ENCODE peak calls at places on chromosomes 2 and 18, in four cellular contexts. K is A549, Q is K562, N is HepG2. C is an unnamed sample.

GRCh38 chr2:3682811-3683210 is 20.6 kb upstream of the DCDC2C start:
- DNase-seq in K (no peak), Q (no peak), N (no peak), C (no peak)

GRCh38 chr2:191167766-191168165 is 17.0 kb upstream of the STAT4 start:
- DNase-seq in K (no peak), Q (no peak), N (no peak), C (peak; percentile 19)

GRCh38 chr2:143891879-143892308 is 628.0 kb downstream of the ZEB2 start:
- DNase-seq in K (no peak), Q (no peak), N (no peak), C (no peak)

GRCh38 chr2:184685999-184686841 is 87.9 kb downstream of the ZNF804A start:
- DNase-seq in K (no peak), Q (no peak), N (no peak), C (no peak)

GRCh38 chr18:46386788-46387187 is 270.2 kb downstream of the LOXHD1 start:
- DNase-seq in K (no peak), Q (no peak), N (no peak), C (no peak)

GRCh38 chr2:237724811-237725478 is 73.6 kb upstream of the RBM44 start:
- DNase-seq in K (no peak), Q (no peak), N (no peak), C (peak; percentile 37)

GRCh38 chr2:186422226-186422625 is 63.8 kb upstream of the ZC3H15 start:
- DNase-seq in K (no peak), Q (no peak), N (no peak), C (no peak)

GRCh38 chr18:70464343-70465114 is 175.7 kb downstream of the SOCS6 start:
- DNase-seq in K (peak; percentile 82), Q (peak; percentile 80), N (peak; percentile 64), C (peak; percentile 73)

GRCh38 chr2:240131296-240131695 is 4.8 kb downstream of the COPS9 start:
- DNase-seq in K (no peak), Q (no peak), N (no peak), C (no peak)

GRCh38 chr2:187497858-187498463 is 49.9 kb upstream of the CALCRL start:
- DNase-seq in K (no peak), Q (no peak), N (no peak), C (peak; percentile 45)

GRCh38 chr2:67451086-67451832 is 54.1 kb downstream of the ETAA1 start:
- DNase-seq in K (peak; percentile 8), Q (no peak), N (peak; percentile 17), C (peak; percentile 62)

GRCh38 chr2:111897924-111898702 is at the start of gene MERTK:
- DNase-seq in K (peak; percentile 82), Q (peak; percentile 77), N (peak; percentile 89), C (peak; percentile 92)

GRCh38 chr2:54455584-54456525 is at the start of gene SPTBN1:
- DNase-seq in K (peak; percentile 76), Q (peak; percentile 24), N (peak; percentile 87), C (peak; percentile 88)

GRCh38 chr18:986071-986470 is 81.4 kb downstream of the ADCYAP1 start:
- DNase-seq in K (no peak), Q (no peak), N (no peak), C (no peak)

GRCh38 chr2:219017166-219017931 is 24.0 kb downstream of the CFAP65 start:
- DNase-seq in K (no peak), Q (no peak), N (no peak), C (no peak)

GRCh38 chr18:80086281-80086680 is 22.8 kb upstream of the ADNP2 start:
- DNase-seq in K (no peak), Q (no peak), N (no peak), C (no peak)

GRCh38 chr2:143575340-143575739 is 446.1 kb downstream of the ARHGAP15 start:
- DNase-seq in K (no peak), Q (peak; percentile 41), N (no peak), C (no peak)

GRCh38 chr18:79047556-79048244 is 21.5 kb upstream of the ATP9B start:
- DNase-seq in K (no peak), Q (no peak), N (no peak), C (no peak)

GRCh38 chr2:214987261-214987660 is 151.2 kb downstream of the ABCA12 start:
- DNase-seq in K (no peak), Q (no peak), N (no peak), C (no peak)

GRCh38 chr2:160205511-160205910 is 5.4 kb upstream of the ITGB6 start:
- DNase-seq in K (peak; percentile 90), Q (no peak), N (peak; percentile 36), C (peak; percentile 97)

GRCh38 chr2:238239552-238239871 is 326 bp downstream of the HES6 start:
- DNase-seq in K (no peak), Q (no peak), N (no peak), C (no peak)

GRCh38 chr18:46452820-46453219 is 204.2 kb downstream of the LOXHD1 start:
- DNase-seq in K (no peak), Q (no peak), N (no peak), C (no peak)

GRCh38 chr2:11784747-11785610 is 38.5 kb downstream of the LPIN1 start:
- DNase-seq in K (peak; percentile 65), Q (peak; percentile 45), N (no peak), C (peak; percentile 49)

GRCh38 chr2:181813963-181814565 is 77.5 kb upstream of the ITPRID2 start:
- DNase-seq in K (no peak), Q (no peak), N (no peak), C (peak; percentile 81)

GRCh38 chr2:158042245-158042644 is 59.4 kb upstream of the UPP2 start:
- DNase-seq in K (no peak), Q (no peak), N (no peak), C (no peak)

GRCh38 chr2:189402932-189403331 is 38.3 kb upstream of the WDR75 start:
- DNase-seq in K (no peak), Q (no peak), N (no peak), C (no peak)

GRCh38 chr2:187541086-187542085 is 12.8 kb downstream of the TFPI start:
- DNase-seq in K (no peak), Q (no peak), N (peak; percentile 98), C (peak; percentile 96)

GRCh38 chr2:73488079-73488478 is 102.4 kb downstream of the ALMS1 start:
- DNase-seq in K (no peak), Q (no peak), N (no peak), C (no peak)

GRCh38 chr18:12946549-12947354 is 1.1 kb upstream of the SEH1L start:
- DNase-seq in K (peak; percentile 16), Q (peak; percentile 82), N (peak; percentile 93), C (no peak)

GRCh38 chr18:20960735-20961134 is 150.9 kb downstream of the ROCK1 start:
- DNase-seq in K (no peak), Q (no peak), N (no peak), C (no peak)

GRCh38 chr2:40244251-40245010 is 207.5 kb downstream of the SLC8A1 start:
- DNase-seq in K (peak; percentile 27), Q (peak; percentile 6), N (peak; percentile 37), C (peak; percentile 71)

GRCh38 chr2:40248294-40248693 is 203.6 kb downstream of the SLC8A1 start:
- DNase-seq in K (no peak), Q (no peak), N (peak; percentile 5), C (no peak)

GRCh38 chr2:40240067-40240466 is 211.8 kb downstream of the SLC8A1 start:
- DNase-seq in K (no peak), Q (no peak), N (no peak), C (peak; percentile 85)

GRCh38 chr2:40242315-40242714 is 209.6 kb downstream of the SLC8A1 start:
- DNase-seq in K (no peak), Q (no peak), N (no peak), C (no peak)

GRCh38 chr2:40243581-40243980 is 208.3 kb downstream of the SLC8A1 start:
- DNase-seq in K (no peak), Q (no peak), N (no peak), C (no peak)
- H3K27ac ChIP-seq in K (no peak overlapping the region), Q (no peak overlapping the region), N (no peak overlapping the region), C (no peak overlapping the region)

GRCh38 chr18:9878783-9879242 is 7.0 kb upstream of the TXNDC2 start:
- DNase-seq in K (no peak), Q (peak; percentile 63), N (no peak), C (no peak)

GRCh38 chr18:9877655-9878014 is 8.1 kb upstream of the TXNDC2 start:
- DNase-seq in K (no peak), Q (no peak), N (no peak), C (no peak)

GRCh38 chr18:9876523-9876866 is 9.3 kb upstream of the TXNDC2 start:
- DNase-seq in K (no peak), Q (no peak), N (no peak), C (no peak)

GRCh38 chr18:9878095-9878494 is 7.7 kb upstream of the TXNDC2 start:
- DNase-seq in K (no peak), Q (no peak), N (no peak), C (no peak)

DNA sequence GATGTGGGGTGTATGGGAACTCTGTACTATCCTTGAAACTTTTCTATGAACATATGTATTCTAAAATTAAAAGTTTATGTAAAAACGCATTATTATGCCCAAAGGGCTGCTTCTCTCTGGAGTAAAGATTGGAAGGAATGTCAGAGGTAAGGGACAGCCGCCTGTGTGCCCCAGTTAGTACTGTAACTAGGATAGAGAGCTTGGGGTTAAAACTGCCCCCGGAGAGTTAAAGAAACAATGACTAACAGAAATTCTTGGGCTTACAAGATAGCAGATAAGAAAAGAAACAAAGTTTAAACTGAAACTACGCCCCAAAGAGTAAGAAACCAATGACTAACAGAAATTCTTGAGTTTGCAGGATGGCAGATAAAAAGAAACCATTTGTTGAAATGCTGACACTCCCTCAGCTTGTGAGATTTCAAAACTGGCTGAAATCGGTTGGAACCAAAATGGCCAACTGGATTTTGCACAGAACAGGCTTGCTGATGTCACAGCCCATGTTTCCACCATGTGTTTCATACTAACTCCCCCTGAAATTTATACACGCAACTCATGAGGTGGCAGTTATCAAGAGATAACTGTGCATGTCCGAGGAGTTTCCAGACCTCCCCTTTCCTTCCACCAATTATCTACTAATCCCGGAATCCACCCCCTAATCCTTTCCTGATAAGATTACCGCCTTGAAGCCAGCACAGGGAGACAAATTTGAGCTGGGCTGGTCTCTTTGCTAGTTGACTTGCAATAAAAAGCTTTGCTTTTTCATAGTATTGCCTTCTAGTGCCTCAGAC is 8.7 kb upstream of the TXNDC2 start:
- DNase-seq in K (peak; percentile 35), Q (peak; percentile 98), N (peak; percentile 30), C (peak; percentile 89)
- TF ChIP-seq MYC in K (peak; percentile 38), Q (no peak), N (no peak), C (no peak)

GRCh38 chr2:174681099-174681982 is 82.9 kb downstream of the CHRNA1 start:
- DNase-seq in K (peak; percentile 24), Q (no peak), N (peak; percentile 23), C (no peak)

GRCh38 chr2:174681983-174682577 is 82.2 kb downstream of the CHRNA1 start:
- DNase-seq in K (peak; percentile 35), Q (no peak), N (no peak), C (peak; percentile 55)

GRCh38 chr2:174675615-174676014 is 78.0 kb upstream of the WIPF1 start:
- DNase-seq in K (no peak), Q (no peak), N (no peak), C (no peak)

GRCh38 chr2:174680221-174680620 is 82.6 kb upstream of the WIPF1 start:
- DNase-seq in K (no peak), Q (no peak), N (no peak), C (no peak)

DNA sequence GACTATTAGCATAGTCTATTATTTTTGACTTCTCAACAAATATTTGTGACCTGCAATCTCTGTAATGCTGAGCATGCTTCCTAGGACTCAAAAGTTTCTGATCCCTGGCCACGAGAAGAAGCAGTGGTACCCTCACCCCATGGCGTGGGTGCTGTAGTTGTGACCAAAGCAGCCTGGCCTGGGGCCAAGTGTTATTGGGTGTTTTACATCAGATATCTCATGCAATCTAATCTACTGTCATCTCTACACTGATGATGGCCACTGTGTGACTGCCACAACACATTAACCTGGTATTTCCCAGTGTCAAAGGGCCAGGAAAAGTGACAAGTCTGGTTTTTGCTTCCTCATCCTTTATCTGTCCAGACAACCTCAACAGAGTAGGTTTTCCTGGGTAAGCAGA is 80.8 kb upstream of the WIPF1 start:
- DNase-seq in K (no peak), Q (no peak), N (no peak), C (no peak)
- H3K27ac ChIP-seq in K (no peak overlapping the region), Q (no peak overlapping the region), N (no peak overlapping the region), C (no peak overlapping the region)

GRCh38 chr2:150885236-150885635 is 376.4 kb downstream of the RBM43 start:
- DNase-seq in K (no peak), Q (no peak), N (no peak), C (no peak)
- TF ChIP-seq MYC in K (no peak), Q (no peak), N (no peak), C (no peak)

C was measured in endothelial cell of umbilical vein.